ENCODE peak calls at places on chromosome 16, in four cellular contexts. V is WERI-Rb-1; H is foreskin fibroblast; A is activated CD8-positive, alpha-beta T cell treated with anti-CD3 and anti-CD28 coated beads for 36 hours. R is an unnamed sample.
A peak's percentile ranks its signal among the peaks of the same experiment; 100 is the strongest.

GRCh38 chr16:18047761-18048160 is 288.8 kb downstream of the NPIPA8 start:
- DNase-seq in V (no peak), H (no peak), A (no peak), R (no peak)

GRCh38 chr16:87784812-87785211 is 19.0 kb upstream of the KLHDC4 start:
- DNase-seq in V (no peak), H (peak; percentile 63), A (no peak), R (no peak)

GRCh38 chr16:25097304-25097988 is 14.1 kb upstream of the LCMT1 start:
- DNase-seq in V (no peak), H (peak; percentile 44), A (no peak), R (no peak)

GRCh38 chr16:15950167-15950854 is 895 bp downstream of the ABCC1 start:
- DNase-seq in V (peak; percentile 66), H (peak; percentile 63), A (peak; percentile 72), R (peak; percentile 24)

GRCh38 chr16:87556941-87557459 is 45.3 kb upstream of the JPH3 start:
- DNase-seq in V (no peak), H (peak; percentile 60), A (no peak), R (no peak)

GRCh38 chr16:81731636-81732035 is 47.5 kb upstream of the PLCG2 start:
- DNase-seq in V (no peak), H (no peak), A (no peak), R (no peak)

GRCh38 chr16:7268182-7268581 is 64.5 kb upstream of the RBFOX1 start:
- DNase-seq in V (peak; percentile 51), H (no peak), A (no peak), R (no peak)

GRCh38 chr16:67549240-67549639 is 13.1 kb upstream of the CTCF start:
- DNase-seq in V (no peak), H (no peak), A (no peak), R (no peak)

GRCh38 chr16:29854520-29855100 is 8.4 kb downstream of the CDIPT start:
- DNase-seq in V (no peak), H (no peak), A (no peak), R (no peak)
- TF ChIP-seq CTCF in V (no peak), H (no peak), A (no peak), R (no peak)

DNA sequence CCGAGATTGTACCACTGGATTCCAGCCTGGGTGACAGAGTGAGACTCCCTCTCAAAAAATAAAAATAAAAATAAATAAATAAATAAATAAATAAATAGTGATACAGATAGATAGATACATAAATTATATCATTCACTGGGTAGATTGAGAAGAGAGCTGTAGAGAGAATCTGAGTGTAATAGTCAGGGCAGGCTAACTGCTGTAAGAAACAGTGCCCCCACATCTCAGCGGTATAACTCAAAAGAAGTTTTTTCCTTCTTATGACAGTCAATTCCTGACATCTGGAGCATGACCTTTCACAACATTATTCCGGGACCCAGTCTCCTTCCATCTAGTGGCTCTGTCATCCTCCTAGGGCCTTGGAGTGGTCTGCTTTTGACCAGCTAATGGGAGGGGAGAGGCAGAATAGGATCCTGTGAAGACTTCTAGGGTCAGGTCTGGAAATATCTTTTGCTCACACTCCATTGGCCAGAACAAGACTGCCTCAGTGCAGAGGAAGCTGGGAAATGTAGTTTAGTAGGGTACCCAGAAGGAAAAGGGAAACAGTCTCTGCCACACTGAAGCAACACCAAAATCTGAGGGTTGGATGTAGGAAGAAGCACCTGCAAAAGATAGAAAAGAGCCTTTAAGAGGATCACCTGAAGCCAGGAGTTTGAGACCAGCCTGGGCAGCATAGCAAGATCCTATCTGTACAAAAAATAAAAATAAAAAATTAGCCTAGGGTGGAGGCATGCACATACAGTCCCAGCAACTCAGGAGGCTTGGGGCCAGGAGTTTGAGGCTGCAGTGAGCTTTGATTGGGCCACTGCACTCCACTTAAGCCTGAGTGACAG is 3.0 kb upstream of the QPRT start:
- DNase-seq in V (no peak), H (peak; percentile 55), A (no peak), R (no peak)
- TF ChIP-seq CTCF in V (no peak), H (no peak), A (no peak), R (no peak)

GRCh38 chr16:3020247-3020603 is at the start of gene TNFRSF12A:
- DNase-seq in V (peak; percentile 80), H (peak; percentile 94), A (peak; percentile 82), R (peak; percentile 84)
- TF ChIP-seq CTCF in V (no peak), H (no peak), A (no peak), R (no peak)

DNA sequence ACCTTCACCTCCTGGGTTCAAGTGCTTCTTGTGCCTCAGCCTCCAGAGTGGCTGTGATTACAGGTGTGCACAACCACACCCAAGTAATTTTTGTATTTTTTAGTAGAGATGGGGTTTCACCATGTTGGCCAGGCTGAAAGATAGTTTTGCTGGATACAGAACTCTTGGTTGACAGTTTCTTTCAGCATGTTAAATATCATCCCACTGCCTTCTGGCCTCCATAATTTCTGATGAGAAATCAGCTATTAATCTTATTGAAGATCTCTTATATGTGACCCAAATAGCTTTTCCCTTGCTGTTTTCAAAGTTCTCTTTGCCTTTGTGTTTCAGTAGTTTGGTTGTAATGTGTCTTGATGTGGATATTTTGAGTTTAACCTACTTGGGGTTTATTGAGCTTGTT is 50.3 kb upstream of the BRD7 start:
- DNase-seq in V (no peak), H (no peak), A (no peak), R (no peak)
- TF ChIP-seq CTCF in V (no peak), H (no peak), A (no peak), R (no peak)

DNA sequence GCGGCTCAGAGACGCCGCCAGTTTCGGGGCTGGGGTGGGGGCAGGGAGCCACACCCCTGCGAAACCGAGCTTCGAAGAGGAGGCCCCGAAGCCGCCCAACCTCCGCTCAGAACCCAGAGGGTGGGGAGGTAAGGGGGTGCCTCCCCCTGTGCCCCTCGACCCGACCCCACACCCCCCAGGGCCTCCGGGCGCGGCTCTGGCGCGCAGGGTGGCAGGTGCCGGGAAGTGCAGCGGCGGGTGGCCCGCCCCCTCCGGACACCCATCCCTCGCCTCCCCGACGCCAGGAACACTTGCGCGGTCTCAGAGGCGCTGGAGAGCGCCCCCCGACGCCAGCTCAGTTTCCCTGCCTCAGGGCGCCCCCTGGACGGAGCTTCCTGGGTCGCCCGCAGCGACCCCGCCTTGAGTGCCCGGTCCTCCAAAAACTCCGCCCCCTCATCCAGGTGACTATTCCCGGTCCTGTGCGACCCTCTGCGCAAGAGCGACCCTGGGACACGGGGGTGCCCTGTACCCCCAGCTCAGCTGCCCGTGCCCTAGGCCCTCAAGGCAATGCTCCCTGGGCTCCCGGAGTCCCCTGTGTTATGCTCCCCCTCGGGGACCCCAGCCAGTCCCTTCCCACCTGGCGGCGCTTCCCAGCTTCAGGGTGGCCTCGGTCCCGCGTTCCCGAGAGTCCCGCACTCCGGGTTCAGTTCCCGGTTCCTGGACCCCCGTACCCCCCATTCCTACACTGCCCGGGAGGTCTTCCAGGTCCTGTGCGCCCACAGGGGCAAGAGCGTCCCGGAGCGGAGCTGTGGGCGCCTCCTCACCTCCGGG is 562 bp downstream of the PPL start:
- DNase-seq in V (peak; percentile 80), H (peak; percentile 50), A (no peak), R (peak; percentile 43)
- TF ChIP-seq CTCF in V (peak; percentile 75), H (peak; percentile 6), A (no peak), R (no peak)

GRCh38 chr16:86257546-86257945 is 252.8 kb upstream of the FOXF1 start:
- DNase-seq in V (no peak), H (no peak), A (no peak), R (no peak)

GRCh38 chr16:86261379-86261778 is 248.9 kb upstream of the FOXF1 start:
- DNase-seq in V (peak; percentile 10), H (peak; percentile 30), A (no peak), R (no peak)

GRCh38 chr16:86256995-86257394 is 253.3 kb upstream of the FOXF1 start:
- DNase-seq in V (no peak), H (no peak), A (no peak), R (no peak)

GRCh38 chr16:86258713-86259112 is 251.6 kb upstream of the FOXF1 start:
- DNase-seq in V (no peak), H (no peak), A (no peak), R (no peak)

GRCh38 chr16:86259499-86259898 is 250.8 kb upstream of the FOXF1 start:
- DNase-seq in V (no peak), H (no peak), A (no peak), R (no peak)
- TF ChIP-seq CTCF in V (no peak), H (no peak), A (no peak), R (no peak)

GRCh38 chr16:75151798-75152197 is 3.5 kb downstream of the ZFP1 start:
- DNase-seq in V (no peak), H (no peak), A (no peak), R (no peak)
- TF ChIP-seq CTCF in V (no peak), H (no peak), A (no peak), R (no peak)

R was measured in glutamatergic neuron.